ENCODE peak calls at places on chromosomes 7 and 10, in nine cellular contexts. One of them, this sample, is unnamed.
A peak's percentile ranks its signal among the peaks of the same experiment; 100 is the strongest.

GRCh38 chr7:13262929-13263530 is 575.6 kb downstream of the ARL4A start:
- DNase-seq in suprapubic skin: no peak
- DNase-seq in T-cell: no peak
- DNase-seq in AG04449: no peak
- DNase-seq in NCI-H2107: peak; percentile 16
- DNase-seq in choroid plexus epithelial cell: peak; percentile 74
- DNase-seq in activated naive CD8-positive, alpha-beta T cell treated with anti-CD3 and anti-CD28 coated beads for 36 hours: no peak
- DNase-seq in fibroblast of villous mesenchyme: peak; percentile 60
- DNase-seq in 8988T: no peak
- DNase-seq in this sample: no peak

GRCh38 chr10:77879710-77880109 is 46.8 kb downstream of the DLG5 start:
- DNase-seq in suprapubic skin: no peak
- DNase-seq in T-cell: no peak
- DNase-seq in AG04449: no peak
- DNase-seq in NCI-H2107: no peak
- DNase-seq in choroid plexus epithelial cell: no peak
- DNase-seq in activated naive CD8-positive, alpha-beta T cell treated with anti-CD3 and anti-CD28 coated beads for 36 hours: no peak
- DNase-seq in fibroblast of villous mesenchyme: no peak
- DNase-seq in 8988T: no peak
- DNase-seq in this sample: no peak

GRCh38 chr10:50326757-50327701 is 75.7 kb upstream of the ASAH2 start:
- DNase-seq in suprapubic skin: no peak
- DNase-seq in T-cell: no peak
- DNase-seq in AG04449: peak; percentile 59
- DNase-seq in NCI-H2107: no peak
- DNase-seq in choroid plexus epithelial cell: peak; percentile 85
- DNase-seq in activated naive CD8-positive, alpha-beta T cell treated with anti-CD3 and anti-CD28 coated beads for 36 hours: no peak
- DNase-seq in fibroblast of villous mesenchyme: peak; percentile 85
- DNase-seq in 8988T: no peak
- DNase-seq in this sample: peak; percentile 66

GRCh38 chr10:119673271-119673670 is 22.1 kb downstream of the BAG3 start:
- DNase-seq in suprapubic skin: no peak
- DNase-seq in T-cell: no peak
- DNase-seq in AG04449: no peak
- DNase-seq in NCI-H2107: no peak
- DNase-seq in choroid plexus epithelial cell: no peak
- DNase-seq in activated naive CD8-positive, alpha-beta T cell treated with anti-CD3 and anti-CD28 coated beads for 36 hours: no peak
- DNase-seq in fibroblast of villous mesenchyme: no peak
- DNase-seq in 8988T: no peak
- DNase-seq in this sample: no peak

GRCh38 chr10:72889391-72889831 is 4.1 kb upstream of the OIT3 start:
- DNase-seq in suprapubic skin: no peak
- DNase-seq in T-cell: no peak
- DNase-seq in AG04449: no peak
- DNase-seq in NCI-H2107: peak; percentile 47
- DNase-seq in choroid plexus epithelial cell: peak; percentile 47
- DNase-seq in activated naive CD8-positive, alpha-beta T cell treated with anti-CD3 and anti-CD28 coated beads for 36 hours: no peak
- DNase-seq in fibroblast of villous mesenchyme: peak; percentile 44
- DNase-seq in 8988T: no peak
- DNase-seq in this sample: peak; percentile 25

GRCh38 chr7:157811946-157812345 is 475.1 kb downstream of the DNAJB6 start:
- DNase-seq in suprapubic skin: no peak
- DNase-seq in T-cell: no peak
- DNase-seq in AG04449: no peak
- DNase-seq in NCI-H2107: no peak
- DNase-seq in choroid plexus epithelial cell: no peak
- DNase-seq in activated naive CD8-positive, alpha-beta T cell treated with anti-CD3 and anti-CD28 coated beads for 36 hours: no peak
- DNase-seq in fibroblast of villous mesenchyme: no peak
- DNase-seq in 8988T: no peak
- DNase-seq in this sample: no peak

GRCh38 chr7:50939026-50939425 is 156.3 kb upstream of the GRB10 start:
- DNase-seq in suprapubic skin: no peak
- DNase-seq in T-cell: no peak
- DNase-seq in AG04449: no peak
- DNase-seq in NCI-H2107: peak; percentile 68
- DNase-seq in choroid plexus epithelial cell: peak; percentile 48
- DNase-seq in activated naive CD8-positive, alpha-beta T cell treated with anti-CD3 and anti-CD28 coated beads for 36 hours: no peak
- DNase-seq in fibroblast of villous mesenchyme: peak; percentile 13
- DNase-seq in 8988T: no peak
- DNase-seq in this sample: peak; percentile 45

GRCh38 chr10:3475367-3475766 is 302.8 kb upstream of the PITRM1 start:
- DNase-seq in suprapubic skin: no peak
- DNase-seq in T-cell: no peak
- DNase-seq in AG04449: no peak
- DNase-seq in NCI-H2107: no peak
- DNase-seq in choroid plexus epithelial cell: no peak
- DNase-seq in activated naive CD8-positive, alpha-beta T cell treated with anti-CD3 and anti-CD28 coated beads for 36 hours: no peak
- DNase-seq in fibroblast of villous mesenchyme: no peak
- DNase-seq in 8988T: no peak
- DNase-seq in this sample: no peak

GRCh38 chr10:734481-734880 is 45.0 kb upstream of the DIP2C start:
- DNase-seq in suprapubic skin: no peak
- DNase-seq in T-cell: no peak
- DNase-seq in AG04449: no peak
- DNase-seq in NCI-H2107: no peak
- DNase-seq in choroid plexus epithelial cell: no peak
- DNase-seq in activated naive CD8-positive, alpha-beta T cell treated with anti-CD3 and anti-CD28 coated beads for 36 hours: no peak
- DNase-seq in fibroblast of villous mesenchyme: peak; percentile 15
- DNase-seq in 8988T: no peak
- DNase-seq in this sample: no peak

GRCh38 chr10:110529596-110530011 is 31.9 kb downstream of the DUSP5 start:
- DNase-seq in suprapubic skin: no peak
- DNase-seq in T-cell: peak; percentile 16
- DNase-seq in AG04449: no peak
- DNase-seq in NCI-H2107: no peak
- DNase-seq in choroid plexus epithelial cell: no peak
- DNase-seq in activated naive CD8-positive, alpha-beta T cell treated with anti-CD3 and anti-CD28 coated beads for 36 hours: peak; percentile 22
- DNase-seq in fibroblast of villous mesenchyme: no peak
- DNase-seq in 8988T: no peak
- DNase-seq in this sample: no peak

GRCh38 chr7:148108381-148108780 is 482.2 kb upstream of the C7orf33 start:
- DNase-seq in suprapubic skin: no peak
- DNase-seq in T-cell: no peak
- DNase-seq in AG04449: no peak
- DNase-seq in NCI-H2107: no peak
- DNase-seq in choroid plexus epithelial cell: no peak
- DNase-seq in activated naive CD8-positive, alpha-beta T cell treated with anti-CD3 and anti-CD28 coated beads for 36 hours: no peak
- DNase-seq in fibroblast of villous mesenchyme: no peak
- DNase-seq in 8988T: no peak
- DNase-seq in this sample: no peak

GRCh38 chr10:71605263-71605962 is 114.2 kb downstream of the C10orf105 start:
- DNase-seq in suprapubic skin: no peak
- DNase-seq in T-cell: no peak
- DNase-seq in AG04449: no peak
- DNase-seq in NCI-H2107: no peak
- DNase-seq in choroid plexus epithelial cell: no peak
- DNase-seq in activated naive CD8-positive, alpha-beta T cell treated with anti-CD3 and anti-CD28 coated beads for 36 hours: no peak
- DNase-seq in fibroblast of villous mesenchyme: no peak
- DNase-seq in 8988T: no peak
- DNase-seq in this sample: no peak

This sample was measured in skeletal muscle cell.